ENCODE peak calls at places on chromosome 18, in five cellular contexts. One of them, this sample, is unnamed.
A peak's percentile ranks its signal among the peaks of the same experiment; 100 is the strongest.

GRCh38 chr18:77065221-77065981 is 67.2 kb downstream of the MBP start:
- DNase-seq in SK-N-SH: no peak
- DNase-seq in K562: no peak
- DNase-seq in HepG2: no peak
- DNase-seq in GM12878: peak; percentile 87
- DNase-seq in this sample: peak; percentile 41

GRCh38 chr18:21342372-21342771 is 100.3 kb downstream of the GREB1L start:
- DNase-seq in SK-N-SH: no peak
- DNase-seq in K562: no peak
- DNase-seq in HepG2: no peak
- DNase-seq in GM12878: no peak
- DNase-seq in this sample: no peak

GRCh38 chr18:31658670-31659573 is 25.5 kb downstream of the B4GALT6 start:
- DNase-seq in SK-N-SH: no peak
- DNase-seq in K562: no peak
- DNase-seq in HepG2: no peak
- DNase-seq in GM12878: peak; percentile 89
- DNase-seq in this sample: no peak

GRCh38 chr18:55323051-55323994 is 264.7 kb downstream of the TCF4 start:
- DNase-seq in SK-N-SH: no peak
- DNase-seq in K562: no peak
- DNase-seq in HepG2: no peak
- DNase-seq in GM12878: no peak
- DNase-seq in this sample: no peak

GRCh38 chr18:76494541-76495403 is at the start of gene ZNF516:
- DNase-seq in SK-N-SH: peak; percentile 61
- DNase-seq in K562: no peak
- DNase-seq in HepG2: peak; percentile 25
- DNase-seq in GM12878: no peak
- DNase-seq in this sample: peak; percentile 11

GRCh38 chr18:37663446-37663845 is 97.8 kb upstream of the CELF4 start:
- DNase-seq in SK-N-SH: no peak
- DNase-seq in K562: no peak
- DNase-seq in HepG2: no peak
- DNase-seq in GM12878: no peak
- DNase-seq in this sample: no peak

GRCh38 chr18:13530879-13531387 is 195.4 kb downstream of the FAM210A start:
- DNase-seq in SK-N-SH: peak; percentile 43
- DNase-seq in K562: no peak
- DNase-seq in HepG2: no peak
- DNase-seq in GM12878: no peak
- DNase-seq in this sample: no peak

GRCh38 chr18:35201502-35201901 is 39.3 kb upstream of the ZNF397 start:
- DNase-seq in SK-N-SH: peak; percentile 52
- DNase-seq in K562: no peak
- DNase-seq in HepG2: no peak
- DNase-seq in GM12878: no peak
- DNase-seq in this sample: no peak

GRCh38 chr18:22339913-22340312 is 77.8 kb downstream of the CTAGE1 start:
- DNase-seq in SK-N-SH: no peak
- DNase-seq in K562: no peak
- DNase-seq in HepG2: no peak
- DNase-seq in GM12878: no peak
- DNase-seq in this sample: no peak

GRCh38 chr18:37481491-37481890 is 84.1 kb downstream of the CELF4 start:
- DNase-seq in SK-N-SH: no peak
- DNase-seq in K562: no peak
- DNase-seq in HepG2: no peak
- DNase-seq in GM12878: no peak
- DNase-seq in this sample: no peak

GRCh38 chr18:13387856-13388548 is 169.4 kb downstream of the LDLRAD4 start:
- DNase-seq in SK-N-SH: no peak
- DNase-seq in K562: no peak
- DNase-seq in HepG2: no peak
- DNase-seq in GM12878: no peak
- DNase-seq in this sample: no peak

GRCh38 chr18:31203086-31203793 is 40.6 kb upstream of the DSC1 start:
- DNase-seq in SK-N-SH: no peak
- DNase-seq in K562: no peak
- DNase-seq in HepG2: peak; percentile 63
- DNase-seq in GM12878: no peak
- DNase-seq in this sample: no peak

GRCh38 chr18:3388980-3389379 is 61.0 kb upstream of the TGIF1 start:
- DNase-seq in SK-N-SH: no peak
- DNase-seq in K562: no peak
- DNase-seq in HepG2: no peak
- DNase-seq in GM12878: no peak
- DNase-seq in this sample: peak; percentile 28

GRCh38 chr18:68817584-68817983 is 19.7 kb downstream of the CCDC102B start:
- DNase-seq in SK-N-SH: no peak
- DNase-seq in K562: no peak
- DNase-seq in HepG2: no peak
- DNase-seq in GM12878: no peak
- DNase-seq in this sample: no peak

GRCh38 chr18:45374878-45375630 is 240.2 kb upstream of the SLC14A2 start:
- DNase-seq in SK-N-SH: no peak
- DNase-seq in K562: no peak
- DNase-seq in HepG2: no peak
- DNase-seq in GM12878: no peak
- DNase-seq in this sample: no peak

GRCh38 chr18:45320724-45321123 is 294.6 kb upstream of the SLC14A2 start:
- DNase-seq in SK-N-SH: no peak
- DNase-seq in K562: no peak
- DNase-seq in HepG2: no peak
- DNase-seq in GM12878: no peak
- DNase-seq in this sample: no peak

GRCh38 chr18:40874233-40874632 is 1080.8 kb upstream of the PIK3C3 start:
- DNase-seq in SK-N-SH: no peak
- DNase-seq in K562: no peak
- DNase-seq in HepG2: no peak
- DNase-seq in GM12878: no peak
- DNase-seq in this sample: no peak

GRCh38 chr18:8044004-8044403 is 476.9 kb downstream of the PTPRM start:
- DNase-seq in SK-N-SH: no peak
- DNase-seq in K562: no peak
- DNase-seq in HepG2: no peak
- DNase-seq in GM12878: no peak
- DNase-seq in this sample: no peak

GRCh38 chr18:8040021-8040420 is 472.9 kb downstream of the PTPRM start:
- DNase-seq in SK-N-SH: no peak
- DNase-seq in K562: no peak
- DNase-seq in HepG2: no peak
- DNase-seq in GM12878: no peak
- DNase-seq in this sample: no peak

GRCh38 chr18:8045160-8045885 is 478.2 kb downstream of the PTPRM start:
- DNase-seq in SK-N-SH: no peak
- DNase-seq in K562: no peak
- DNase-seq in HepG2: no peak
- DNase-seq in GM12878: no peak
- DNase-seq in this sample: no peak

GRCh38 chr18:8045890-8046289 is 478.8 kb downstream of the PTPRM start:
- DNase-seq in SK-N-SH: no peak
- DNase-seq in K562: no peak
- DNase-seq in HepG2: no peak
- DNase-seq in GM12878: no peak
- DNase-seq in this sample: no peak

GRCh38 chr18:8041526-8042111 is 474.5 kb downstream of the PTPRM start:
- DNase-seq in SK-N-SH: no peak
- DNase-seq in K562: no peak
- DNase-seq in HepG2: peak; percentile 30
- DNase-seq in GM12878: no peak
- DNase-seq in this sample: no peak
- TF ChIP-seq EP300 in SK-N-SH: no peak
- TF ChIP-seq EP300 in K562: no peak
- TF ChIP-seq EP300 in HepG2: no peak
- TF ChIP-seq EP300 in GM12878: no peak
- TF ChIP-seq EP300 in this sample: no peak

GRCh38 chr18:23969664-23970063 is 44.9 kb upstream of the TTC39C start:
- DNase-seq in SK-N-SH: no peak
- DNase-seq in K562: no peak
- DNase-seq in HepG2: no peak
- DNase-seq in GM12878: no peak
- DNase-seq in this sample: no peak

GRCh38 chr18:23971656-23972230 is 42.8 kb upstream of the TTC39C start:
- DNase-seq in SK-N-SH: no peak
- DNase-seq in K562: no peak
- DNase-seq in HepG2: no peak
- DNase-seq in GM12878: no peak
- DNase-seq in this sample: no peak

GRCh38 chr18:23968638-23969037 is 45.9 kb upstream of the TTC39C start:
- DNase-seq in SK-N-SH: no peak
- DNase-seq in K562: no peak
- DNase-seq in HepG2: no peak
- DNase-seq in GM12878: no peak
- DNase-seq in this sample: no peak

GRCh38 chr18:23970161-23971153 is 44.1 kb upstream of the TTC39C start:
- DNase-seq in SK-N-SH: no peak
- DNase-seq in K562: no peak
- DNase-seq in HepG2: no peak
- DNase-seq in GM12878: peak; percentile 42
- DNase-seq in this sample: no peak

DNA sequence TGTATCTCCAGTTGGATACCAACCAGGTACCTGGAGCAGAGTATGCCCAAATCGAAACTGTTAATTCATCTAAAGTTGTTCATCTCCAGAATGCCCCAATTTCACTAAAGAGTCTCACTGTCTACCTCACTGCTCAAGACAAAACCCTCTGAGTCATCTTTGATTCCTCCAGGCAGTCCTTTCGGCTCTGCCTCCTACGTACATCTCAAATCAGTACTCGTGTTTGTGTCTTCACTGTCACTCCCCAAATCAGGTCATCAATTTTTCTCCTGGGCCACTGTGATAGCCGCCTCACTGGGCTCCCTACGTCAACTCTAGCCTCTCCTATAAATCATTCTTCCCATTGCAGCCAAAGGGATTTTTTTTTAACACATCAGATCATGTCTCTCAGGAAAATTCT is 42.1 kb upstream of the TTC39C start:
- DNase-seq in SK-N-SH: no peak
- DNase-seq in K562: no peak
- DNase-seq in HepG2: no peak
- DNase-seq in GM12878: peak; percentile 39
- DNase-seq in this sample: no peak
- TF ChIP-seq RAD21 in SK-N-SH: no peak
- TF ChIP-seq RAD21 in K562: no peak
- TF ChIP-seq RAD21 in HepG2: no peak
- TF ChIP-seq RAD21 in GM12878: no peak
- TF ChIP-seq RAD21 in this sample: no peak

GRCh38 chr18:28183418-28184078 is 6.6 kb upstream of the CDH2 start:
- DNase-seq in SK-N-SH: no peak
- DNase-seq in K562: no peak
- DNase-seq in HepG2: peak; percentile 82
- DNase-seq in GM12878: no peak
- DNase-seq in this sample: no peak
- TF ChIP-seq REST in SK-N-SH: no peak
- TF ChIP-seq REST in K562: no peak
- TF ChIP-seq REST in HepG2: no peak
- TF ChIP-seq REST in GM12878: no peak
- TF ChIP-seq REST in this sample: no peak

GRCh38 chr18:64171576-64171975 is 22.7 kb upstream of the LINC00305 start:
- DNase-seq in SK-N-SH: no peak
- DNase-seq in K562: no peak
- DNase-seq in HepG2: no peak
- DNase-seq in GM12878: no peak
- DNase-seq in this sample: no peak

GRCh38 chr18:64164883-64165282 is 16.0 kb upstream of the LINC00305 start:
- DNase-seq in SK-N-SH: no peak
- DNase-seq in K562: no peak
- DNase-seq in HepG2: no peak
- DNase-seq in GM12878: no peak
- DNase-seq in this sample: no peak

GRCh38 chr18:64167408-64167807 is 18.5 kb upstream of the LINC00305 start:
- DNase-seq in SK-N-SH: no peak
- DNase-seq in K562: no peak
- DNase-seq in HepG2: no peak
- DNase-seq in GM12878: no peak
- DNase-seq in this sample: no peak

DNA sequence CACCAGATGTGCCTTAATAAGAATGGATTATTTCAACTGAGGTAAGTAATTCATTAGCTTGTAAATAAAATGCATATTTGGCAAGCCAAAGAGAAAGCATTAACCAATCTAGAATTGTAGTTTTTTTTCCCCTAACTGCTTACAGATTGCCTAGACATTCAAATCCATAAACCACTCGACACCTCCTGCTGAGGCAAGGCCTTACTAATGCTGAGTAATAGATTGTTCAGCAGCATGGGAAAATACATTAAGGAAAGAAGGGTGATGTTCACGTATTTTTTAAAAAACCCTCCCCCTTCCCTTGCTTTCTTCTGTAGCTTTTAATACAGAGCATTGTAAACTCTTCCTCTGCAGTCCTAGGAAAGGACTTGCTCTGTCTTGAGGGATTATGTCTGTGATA is 17.0 kb upstream of the LINC00305 start:
- DNase-seq in SK-N-SH: no peak
- DNase-seq in K562: no peak
- DNase-seq in HepG2: no peak
- DNase-seq in GM12878: no peak
- DNase-seq in this sample: no peak
- TF ChIP-seq EP300 in SK-N-SH: no peak
- TF ChIP-seq EP300 in K562: no peak
- TF ChIP-seq EP300 in HepG2: no peak
- TF ChIP-seq EP300 in GM12878: no peak
- TF ChIP-seq EP300 in this sample: no peak

This sample was measured in A549.